ENCODE peak calls at places on chromosomes 16 and 17, in ten cellular contexts. B is choroid plexus epithelial cell; S is CD4-positive, alpha-beta T cell; C is NCI-H1105 treated with DMSO at 0.1 percent for 48 hours; G is kidney tubule cell; A is OCI-M1; K is stimulated activated CD8-positive, alpha-beta memory T cell treated with anti-CD3 and anti-CD28 coated beads, Interleukin-7, amount 100 ng/mL, for 4 hours; V is ACHN; Z is endothelial cell; I is Right ventricle myocardium superior. N is an unnamed sample.

GRCh38 chr16:50167603-50168002 is 14.5 kb downstream of the TENT4B start:
- DNase-seq in B (no peak), I (no peak), Z (no peak), V (no peak), C (no peak), A (no peak), S (no peak), G (peak; percentile 30), K (no peak), N (no peak)

GRCh38 chr17:17468217-17469010 is 8.4 kb upstream of the MED9 start:
- DNase-seq in I (no peak), S (no peak), C (no peak), B (no peak), G (no peak), K (no peak), A (no peak), Z (no peak), V (no peak), N (no peak)

GRCh38 chr17:16363749-16364536 is 10.7 kb upstream of the CENPV start:
- DNase-seq in V (peak; percentile 77), I (peak; percentile 80), S (peak; percentile 75), Z (peak; percentile 77), C (peak; percentile 83), G (peak; percentile 68), B (peak; percentile 81), K (peak; percentile 60), A (peak; percentile 84), N (peak; percentile 83)

GRCh38 chr16:51431517-51432241 is 280.6 kb upstream of the SALL1 start:
- DNase-seq in Z (no peak), K (no peak), B (peak; percentile 98), S (no peak), I (no peak), A (peak; percentile 31), G (peak; percentile 99), V (peak; percentile 92), C (no peak), N (peak; percentile 88)

GRCh38 chr17:12402963-12403622 is 262.6 kb upstream of the MYOCD start:
- DNase-seq in C (no peak), G (peak; percentile 73), B (peak; percentile 56), V (no peak), K (no peak), Z (no peak), I (no peak), A (no peak), S (no peak), N (peak; percentile 67)

GRCh38 chr16:85395207-85395912 is 217.8 kb upstream of the GSE1 start:
- DNase-seq in V (peak; percentile 99), S (no peak), C (peak; percentile 86), A (no peak), G (peak; percentile 99), B (peak; percentile 93), Z (no peak), K (no peak), I (peak; percentile 74), N (peak; percentile 98)

GRCh38 chr16:7051586-7052349 is 280.9 kb upstream of the RBFOX1 start:
- DNase-seq in A (no peak), I (no peak), B (no peak), S (no peak), V (no peak), K (no peak), Z (no peak), G (no peak), C (no peak), N (no peak)

GRCh38 chr17:83189013-83189672 is 109.7 kb downstream of the METRNL start:
- DNase-seq in I (no peak), A (no peak), K (no peak), B (no peak), S (no peak), Z (no peak), G (no peak), C (no peak), V (no peak), N (no peak)

GRCh38 chr17:44956076-44956475 is 8.5 kb upstream of the KIF18B start:
- DNase-seq in G (no peak), A (no peak), Z (no peak), K (no peak), S (no peak), B (peak; percentile 36), C (no peak), I (no peak), V (no peak), N (no peak)

GRCh38 chr17:76707985-76708807 is 2.6 kb downstream of the MXRA7 start:
- DNase-seq in K (no peak), S (no peak), Z (peak; percentile 75), G (no peak), B (no peak), A (no peak), V (peak; percentile 57), I (peak; percentile 55), C (no peak), N (peak; percentile 33)

GRCh38 chr16:48441863-48442279 is 56.7 kb upstream of the SIAH1 start:
- DNase-seq in C (no peak), B (no peak), I (no peak), V (no peak), Z (no peak), A (no peak), S (no peak), G (no peak), K (no peak), N (no peak)

GRCh38 chr17:81342062-81342699 is 47.1 kb upstream of the SLC38A10 start:
- DNase-seq in G (peak; percentile 43), I (no peak), K (no peak), A (no peak), V (no peak), S (no peak), Z (no peak), B (peak; percentile 50), C (no peak), N (no peak)

GRCh38 chr17:39139137-39139516 is 12.3 kb downstream of the PLXDC1 start:
- DNase-seq in B (peak; percentile 64), V (peak; percentile 75), A (no peak), I (no peak), Z (no peak), C (no peak), S (no peak), K (no peak), G (peak; percentile 73), N (peak; percentile 46)

GRCh38 chr17:9356488-9356911 is 219.1 kb downstream of the STX8 start:
- DNase-seq in C (peak; percentile 6), Z (peak; percentile 5), K (no peak), I (peak; percentile 48), A (no peak), V (no peak), G (no peak), B (no peak), S (no peak), N (no peak)

GRCh38 chr16:66382966-66383299 is 16.4 kb downstream of the CDH5 start:
- DNase-seq in B (peak; percentile 91), I (no peak), G (peak; percentile 98), Z (no peak), S (no peak), V (peak; percentile 94), C (no peak), A (no peak), K (no peak), N (peak; percentile 85)

GRCh38 chr17:50559674-50560184 is 786 bp upstream of the CACNA1G start:
- DNase-seq in B (peak; percentile 38), G (peak; percentile 12), Z (peak; percentile 60), K (no peak), I (peak; percentile 56), V (peak; percentile 62), A (no peak), S (no peak), C (no peak), N (peak; percentile 55)

GRCh38 chr17:58281511-58282011 is 826 bp upstream of the MPO start:
- DNase-seq in A (peak; percentile 34), K (no peak), I (no peak), V (no peak), S (no peak), C (no peak), G (no peak), Z (no peak), B (no peak), N (no peak)

GRCh38 chr16:2299121-2299914 is 31.4 kb upstream of the RNPS1 start:
- DNase-seq in C (no peak), I (no peak), K (no peak), G (no peak), A (no peak), S (no peak), B (no peak), V (no peak), Z (no peak), N (no peak)

GRCh38 chr17:81409190-81409935 is 14.1 kb downstream of the BAHCC1 start:
- DNase-seq in A (peak; percentile 56), Z (no peak), I (no peak), K (no peak), S (no peak), C (peak; percentile 39), B (no peak), V (no peak), G (no peak), N (no peak)

GRCh38 chr16:85881436-85881835 is 17.5 kb upstream of the IRF8 start:
- DNase-seq in S (no peak), K (no peak), A (no peak), G (no peak), Z (no peak), I (no peak), V (no peak), C (no peak), B (no peak), N (no peak)

GRCh38 chr16:72887537-72887936 is 160.4 kb downstream of the ZFHX3 start:
- DNase-seq in V (no peak), C (no peak), K (no peak), I (no peak), Z (no peak), G (no peak), B (no peak), A (no peak), S (no peak), N (no peak)

GRCh38 chr17:41959336-41960095 is 7.1 kb upstream of the CNP start:
- DNase-seq in K (no peak), S (no peak), G (peak; percentile 70), A (peak; percentile 69), V (peak; percentile 59), Z (peak; percentile 65), B (peak; percentile 77), I (no peak), C (peak; percentile 26), N (peak; percentile 80)

GRCh38 chr16:66549284-66550131 is at the start of gene TK2:
- DNase-seq in K (no peak), C (peak; percentile 51), G (peak; percentile 70), B (peak; percentile 80), S (peak; percentile 56), I (peak; percentile 86), Z (peak; percentile 60), A (peak; percentile 76), V (peak; percentile 69), N (peak; percentile 83)

GRCh38 chr16:4615389-4616046 is 830 bp upstream of the UBALD1 start:
- DNase-seq in K (no peak), S (no peak), A (no peak), C (no peak), I (no peak), V (no peak), G (no peak), Z (no peak), B (no peak), N (no peak)